ENCODE peak calls at places on chromosomes 16 and 17, in ten cellular contexts. One of them, this sample, is unnamed.

GRCh38 chr17:78781339-78782304 is at the start of gene CYTH1:
- DNase-seq in RPMI8226: peak
- DNase-seq in fibroblast of pulmonary artery: peak
- DNase-seq in T-helper 22 cell: no peak
- DNase-seq in COR-L47: peak
- DNase-seq in left colon: peak
- DNase-seq in NCI-H187 treated with DMSO at 0.1 percent for 48 hours: no peak
- DNase-seq in ELR: peak
- DNase-seq in hypothalamus: peak
- DNase-seq in naive thymus-derived CD8-positive, alpha-beta T cell: no peak
- DNase-seq in this sample: peak

GRCh38 chr16:354971-355441 is 2.5 kb upstream of the AXIN1 start:
- DNase-seq in COR-L47: no peak
- DNase-seq in naive thymus-derived CD8-positive, alpha-beta T cell: peak
- DNase-seq in T-helper 22 cell: no peak
- DNase-seq in ELR: no peak
- DNase-seq in RPMI8226: no peak
- DNase-seq in hypothalamus: no peak
- DNase-seq in NCI-H187 treated with DMSO at 0.1 percent for 48 hours: no peak
- DNase-seq in left colon: no peak
- DNase-seq in fibroblast of pulmonary artery: no peak
- DNase-seq in this sample: no peak

GRCh38 chr16:77288222-77288621 is 89.0 kb downstream of the SYCE1L start:
- DNase-seq in fibroblast of pulmonary artery: peak
- DNase-seq in NCI-H187 treated with DMSO at 0.1 percent for 48 hours: no peak
- DNase-seq in hypothalamus: no peak
- DNase-seq in ELR: peak
- DNase-seq in left colon: no peak
- DNase-seq in naive thymus-derived CD8-positive, alpha-beta T cell: no peak
- DNase-seq in RPMI8226: no peak
- DNase-seq in T-helper 22 cell: no peak
- DNase-seq in COR-L47: no peak
- DNase-seq in this sample: no peak

GRCh38 chr17:52027620-52028019 is 130.9 kb downstream of the CA10 start:
- DNase-seq in RPMI8226: no peak
- DNase-seq in left colon: no peak
- DNase-seq in fibroblast of pulmonary artery: peak
- DNase-seq in NCI-H187 treated with DMSO at 0.1 percent for 48 hours: no peak
- DNase-seq in hypothalamus: no peak
- DNase-seq in COR-L47: no peak
- DNase-seq in naive thymus-derived CD8-positive, alpha-beta T cell: no peak
- DNase-seq in T-helper 22 cell: no peak
- DNase-seq in ELR: peak
- DNase-seq in this sample: no peak

GRCh38 chr16:67268136-67268579 is 11.2 kb upstream of the PLEKHG4 start:
- DNase-seq in fibroblast of pulmonary artery: peak
- DNase-seq in COR-L47: no peak
- DNase-seq in RPMI8226: no peak
- DNase-seq in NCI-H187 treated with DMSO at 0.1 percent for 48 hours: no peak
- DNase-seq in left colon: no peak
- DNase-seq in ELR: peak
- DNase-seq in naive thymus-derived CD8-positive, alpha-beta T cell: no peak
- DNase-seq in hypothalamus: no peak
- DNase-seq in T-helper 22 cell: no peak
- DNase-seq in this sample: peak

GRCh38 chr16:82709987-82710386 is 83.2 kb downstream of the CDH13 start:
- DNase-seq in fibroblast of pulmonary artery: no peak
- DNase-seq in ELR: no peak
- DNase-seq in T-helper 22 cell: no peak
- DNase-seq in COR-L47: no peak
- DNase-seq in RPMI8226: no peak
- DNase-seq in left colon: no peak
- DNase-seq in naive thymus-derived CD8-positive, alpha-beta T cell: no peak
- DNase-seq in NCI-H187 treated with DMSO at 0.1 percent for 48 hours: no peak
- DNase-seq in hypothalamus: no peak
- DNase-seq in this sample: no peak

GRCh38 chr17:7436556-7437368 is 1.5 kb downstream of the TMEM102 start:
- DNase-seq in T-helper 22 cell: peak
- DNase-seq in naive thymus-derived CD8-positive, alpha-beta T cell: peak
- DNase-seq in left colon: peak
- DNase-seq in COR-L47: peak
- DNase-seq in NCI-H187 treated with DMSO at 0.1 percent for 48 hours: no peak
- DNase-seq in fibroblast of pulmonary artery: peak
- DNase-seq in ELR: peak
- DNase-seq in hypothalamus: peak
- DNase-seq in RPMI8226: no peak
- DNase-seq in this sample: peak

GRCh38 chr16:67964477-67965131 is 3.8 kb downstream of the SLC12A4 start:
- DNase-seq in naive thymus-derived CD8-positive, alpha-beta T cell: no peak
- DNase-seq in hypothalamus: no peak
- DNase-seq in left colon: no peak
- DNase-seq in NCI-H187 treated with DMSO at 0.1 percent for 48 hours: no peak
- DNase-seq in COR-L47: peak
- DNase-seq in fibroblast of pulmonary artery: no peak
- DNase-seq in RPMI8226: peak
- DNase-seq in ELR: no peak
- DNase-seq in T-helper 22 cell: no peak
- DNase-seq in this sample: no peak

GRCh38 chr16:85483424-85483823 is 129.7 kb upstream of the GSE1 start:
- DNase-seq in hypothalamus: no peak
- DNase-seq in NCI-H187 treated with DMSO at 0.1 percent for 48 hours: peak
- DNase-seq in naive thymus-derived CD8-positive, alpha-beta T cell: no peak
- DNase-seq in RPMI8226: no peak
- DNase-seq in COR-L47: no peak
- DNase-seq in ELR: no peak
- DNase-seq in T-helper 22 cell: no peak
- DNase-seq in left colon: no peak
- DNase-seq in fibroblast of pulmonary artery: no peak
- DNase-seq in this sample: no peak

GRCh38 chr16:70777973-70778406 is 23.0 kb downstream of the VAC14 start:
- DNase-seq in ELR: peak
- DNase-seq in T-helper 22 cell: no peak
- DNase-seq in hypothalamus: no peak
- DNase-seq in fibroblast of pulmonary artery: no peak
- DNase-seq in COR-L47: no peak
- DNase-seq in NCI-H187 treated with DMSO at 0.1 percent for 48 hours: no peak
- DNase-seq in left colon: no peak
- DNase-seq in RPMI8226: no peak
- DNase-seq in naive thymus-derived CD8-positive, alpha-beta T cell: no peak
- DNase-seq in this sample: no peak

GRCh38 chr16:2033057-2033911 is 6.6 kb downstream of the NHERF2 start:
- DNase-seq in fibroblast of pulmonary artery: peak
- DNase-seq in hypothalamus: peak
- DNase-seq in RPMI8226: no peak
- DNase-seq in ELR: peak
- DNase-seq in COR-L47: no peak
- DNase-seq in naive thymus-derived CD8-positive, alpha-beta T cell: peak
- DNase-seq in NCI-H187 treated with DMSO at 0.1 percent for 48 hours: no peak
- DNase-seq in left colon: no peak
- DNase-seq in T-helper 22 cell: no peak
- DNase-seq in this sample: peak

GRCh38 chr17:47066841-47067682 is 88.0 kb upstream of the RPRML start:
- DNase-seq in naive thymus-derived CD8-positive, alpha-beta T cell: peak
- DNase-seq in NCI-H187 treated with DMSO at 0.1 percent for 48 hours: peak
- DNase-seq in ELR: peak
- DNase-seq in fibroblast of pulmonary artery: peak
- DNase-seq in T-helper 22 cell: peak
- DNase-seq in RPMI8226: peak
- DNase-seq in COR-L47: peak
- DNase-seq in left colon: peak
- DNase-seq in hypothalamus: peak
- DNase-seq in this sample: peak

This sample was measured in stomach.